ENCODE peak calls at places on chromosomes 5 and 9, in eight cellular contexts. One of them, this sample, is unnamed.

GRCh38 chr9:87276327-87276841 is 221.3 kb upstream of the DAPK1 start:
- DNase-seq in stimulated activated CD4-positive, alpha-beta T cell treated with anti-CD3 and anti-CD28 coated beads, Interleukin-15, amount 100 ng/mL, for 24 hours: no peak
- DNase-seq in neural progenitor cell: no peak
- DNase-seq in right atrium auricular region: no peak
- DNase-seq in T-helper 17 cell: no peak
- DNase-seq in GM06990: no peak
- DNase-seq in MCF 10A: peak
- DNase-seq in choroid plexus epithelial cell: peak
- DNase-seq in this sample: no peak

GRCh38 chr5:33346534-33346933 is 94.2 kb upstream of the TARS1 start:
- DNase-seq in stimulated activated CD4-positive, alpha-beta T cell treated with anti-CD3 and anti-CD28 coated beads, Interleukin-15, amount 100 ng/mL, for 24 hours: no peak
- DNase-seq in neural progenitor cell: no peak
- DNase-seq in right atrium auricular region: no peak
- DNase-seq in T-helper 17 cell: no peak
- DNase-seq in GM06990: no peak
- DNase-seq in MCF 10A: no peak
- DNase-seq in choroid plexus epithelial cell: no peak
- DNase-seq in this sample: no peak

GRCh38 chr5:142783601-142784291 is 13.6 kb downstream of the ARHGAP26 start:
- DNase-seq in stimulated activated CD4-positive, alpha-beta T cell treated with anti-CD3 and anti-CD28 coated beads, Interleukin-15, amount 100 ng/mL, for 24 hours: peak
- DNase-seq in neural progenitor cell: peak
- DNase-seq in right atrium auricular region: no peak
- DNase-seq in T-helper 17 cell: no peak
- DNase-seq in GM06990: no peak
- DNase-seq in MCF 10A: no peak
- DNase-seq in choroid plexus epithelial cell: peak
- DNase-seq in this sample: no peak

GRCh38 chr5:123719004-123719403 is 207.0 kb downstream of the CSNK1G3 start:
- DNase-seq in stimulated activated CD4-positive, alpha-beta T cell treated with anti-CD3 and anti-CD28 coated beads, Interleukin-15, amount 100 ng/mL, for 24 hours: no peak
- DNase-seq in neural progenitor cell: peak
- DNase-seq in right atrium auricular region: no peak
- DNase-seq in T-helper 17 cell: no peak
- DNase-seq in GM06990: no peak
- DNase-seq in MCF 10A: no peak
- DNase-seq in choroid plexus epithelial cell: no peak
- DNase-seq in this sample: peak

GRCh38 chr9:111843971-111844370 is 49.2 kb upstream of the SHOC1 start:
- DNase-seq in stimulated activated CD4-positive, alpha-beta T cell treated with anti-CD3 and anti-CD28 coated beads, Interleukin-15, amount 100 ng/mL, for 24 hours: no peak
- DNase-seq in neural progenitor cell: no peak
- DNase-seq in right atrium auricular region: no peak
- DNase-seq in T-helper 17 cell: no peak
- DNase-seq in GM06990: no peak
- DNase-seq in MCF 10A: peak
- DNase-seq in choroid plexus epithelial cell: no peak
- DNase-seq in this sample: no peak

GRCh38 chr5:55456216-55456895 is 78.4 kb downstream of the PLPP1 start:
- DNase-seq in stimulated activated CD4-positive, alpha-beta T cell treated with anti-CD3 and anti-CD28 coated beads, Interleukin-15, amount 100 ng/mL, for 24 hours: no peak
- DNase-seq in neural progenitor cell: no peak
- DNase-seq in right atrium auricular region: no peak
- DNase-seq in T-helper 17 cell: no peak
- DNase-seq in GM06990: no peak
- DNase-seq in MCF 10A: peak
- DNase-seq in choroid plexus epithelial cell: peak
- DNase-seq in this sample: no peak

GRCh38 chr9:2729721-2730120 is 12.4 kb downstream of the KCNV2 start:
- DNase-seq in stimulated activated CD4-positive, alpha-beta T cell treated with anti-CD3 and anti-CD28 coated beads, Interleukin-15, amount 100 ng/mL, for 24 hours: no peak
- DNase-seq in neural progenitor cell: no peak
- DNase-seq in right atrium auricular region: no peak
- DNase-seq in T-helper 17 cell: no peak
- DNase-seq in GM06990: no peak
- DNase-seq in MCF 10A: no peak
- DNase-seq in choroid plexus epithelial cell: peak
- DNase-seq in this sample: no peak

GRCh38 chr9:130354378-130354777 is 88.8 kb downstream of the HMCN2 start:
- DNase-seq in stimulated activated CD4-positive, alpha-beta T cell treated with anti-CD3 and anti-CD28 coated beads, Interleukin-15, amount 100 ng/mL, for 24 hours: no peak
- DNase-seq in neural progenitor cell: no peak
- DNase-seq in right atrium auricular region: no peak
- DNase-seq in T-helper 17 cell: no peak
- DNase-seq in GM06990: no peak
- DNase-seq in MCF 10A: no peak
- DNase-seq in choroid plexus epithelial cell: no peak
- DNase-seq in this sample: no peak

GRCh38 chr5:980941-981340 is 27.7 kb upstream of the NKD2 start:
- DNase-seq in stimulated activated CD4-positive, alpha-beta T cell treated with anti-CD3 and anti-CD28 coated beads, Interleukin-15, amount 100 ng/mL, for 24 hours: no peak
- DNase-seq in neural progenitor cell: peak
- DNase-seq in right atrium auricular region: no peak
- DNase-seq in T-helper 17 cell: no peak
- DNase-seq in GM06990: no peak
- DNase-seq in MCF 10A: no peak
- DNase-seq in choroid plexus epithelial cell: no peak
- DNase-seq in this sample: no peak